ENCODE peak calls at places on chromosome 7, in ten cellular contexts. F, T, M, Z, D, I, O, R, L and U are unnamed samples.
A peak's percentile ranks its signal among the peaks of the same experiment; 100 is the strongest.

GRCh38 chr7:106901870-106902441 is 36.9 kb downstream of the PIK3CG start:
- DNase-seq in F (no peak), T (no peak), M (no peak), Z (no peak), D (no peak), I (no peak), O (no peak), R (no peak), L (no peak), U (no peak)

GRCh38 chr7:23863209-23863798 is 153.3 kb downstream of the STK31 start:
- DNase-seq in F (no peak), T (peak; percentile 45), M (no peak), Z (no peak), D (no peak), I (no peak), O (no peak), R (no peak), L (peak; percentile 16), U (no peak)

GRCh38 chr7:111931016-111931517 is 275.1 kb downstream of the DOCK4 start:
- DNase-seq in F (no peak), T (peak; percentile 42), M (no peak), Z (no peak), D (no peak), I (no peak), O (no peak), R (no peak), L (peak; percentile 96), U (no peak)

GRCh38 chr7:6181136-6181535 is 91.3 kb downstream of the CYTH3 start:
- DNase-seq in F (no peak), T (no peak), M (no peak), Z (no peak), D (no peak), I (no peak), O (no peak), R (no peak), L (no peak), U (no peak)

GRCh38 chr7:80218723-80219122 is 84.1 kb downstream of the GNAI1 start:
- DNase-seq in F (no peak), T (peak; percentile 88), M (no peak), Z (no peak), D (no peak), I (no peak), O (no peak), R (no peak), L (peak; percentile 40), U (no peak)

GRCh38 chr7:74025745-74026144 is 2.2 kb upstream of the ELN start:
- DNase-seq in F (no peak), T (no peak), M (no peak), Z (no peak), D (no peak), I (no peak), O (no peak), R (no peak), L (no peak), U (no peak)

GRCh38 chr7:23292623-23293022 is 6.5 kb upstream of the MALSU1 start:
- DNase-seq in F (no peak), T (no peak), M (no peak), Z (no peak), D (no peak), I (no peak), O (no peak), R (no peak), L (no peak), U (no peak)

GRCh38 chr7:124155400-124156022 is 122.6 kb upstream of the TMEM229A start:
- DNase-seq in F (no peak), T (peak; percentile 15), M (no peak), Z (no peak), D (no peak), I (no peak), O (no peak), R (no peak), L (peak; percentile 6), U (no peak)

GRCh38 chr7:68216046-68216445 is 1219.4 kb downstream of the TYW1 start:
- DNase-seq in F (no peak), T (no peak), M (no peak), Z (no peak), D (no peak), I (no peak), O (peak; percentile 28), R (no peak), L (no peak), U (no peak)

GRCh38 chr7:92763636-92764423 is 72.5 kb downstream of the CDK6 start:
- DNase-seq in F (no peak), T (peak; percentile 90), M (no peak), Z (no peak), D (no peak), I (no peak), O (no peak), R (no peak), L (peak; percentile 63), U (no peak)

GRCh38 chr7:17544401-17544800 is 245.9 kb downstream of the AHR start:
- DNase-seq in F (no peak), T (no peak), M (no peak), Z (no peak), D (no peak), I (no peak), O (no peak), R (no peak), L (no peak), U (no peak)

GRCh38 chr7:30906520-30907240 is 5.0 kb upstream of the AQP1 start:
- DNase-seq in F (no peak), T (no peak), M (no peak), Z (peak; percentile 59), D (no peak), I (no peak), O (no peak), R (no peak), L (no peak), U (no peak)

GRCh38 chr7:158020706-158021095 is 566.9 kb downstream of the PTPRN2 start:
- DNase-seq in F (no peak), T (no peak), M (peak; percentile 15), Z (no peak), D (no peak), I (peak; percentile 44), O (no peak), R (no peak), L (no peak), U (no peak)

GRCh38 chr7:43572516-43573049 is 10.3 kb upstream of the STK17A start:
- DNase-seq in F (no peak), T (peak; percentile 38), M (no peak), Z (no peak), D (peak; percentile 25), I (peak; percentile 69), O (no peak), R (no peak), L (no peak), U (peak; percentile 87)
- TF ChIP-seq POLR2A in F (no peak), T (no peak), M (no peak), Z (no peak), D (no peak), I (no peak), O (no peak), R (no peak), L (no peak), U (no peak)

DNA sequence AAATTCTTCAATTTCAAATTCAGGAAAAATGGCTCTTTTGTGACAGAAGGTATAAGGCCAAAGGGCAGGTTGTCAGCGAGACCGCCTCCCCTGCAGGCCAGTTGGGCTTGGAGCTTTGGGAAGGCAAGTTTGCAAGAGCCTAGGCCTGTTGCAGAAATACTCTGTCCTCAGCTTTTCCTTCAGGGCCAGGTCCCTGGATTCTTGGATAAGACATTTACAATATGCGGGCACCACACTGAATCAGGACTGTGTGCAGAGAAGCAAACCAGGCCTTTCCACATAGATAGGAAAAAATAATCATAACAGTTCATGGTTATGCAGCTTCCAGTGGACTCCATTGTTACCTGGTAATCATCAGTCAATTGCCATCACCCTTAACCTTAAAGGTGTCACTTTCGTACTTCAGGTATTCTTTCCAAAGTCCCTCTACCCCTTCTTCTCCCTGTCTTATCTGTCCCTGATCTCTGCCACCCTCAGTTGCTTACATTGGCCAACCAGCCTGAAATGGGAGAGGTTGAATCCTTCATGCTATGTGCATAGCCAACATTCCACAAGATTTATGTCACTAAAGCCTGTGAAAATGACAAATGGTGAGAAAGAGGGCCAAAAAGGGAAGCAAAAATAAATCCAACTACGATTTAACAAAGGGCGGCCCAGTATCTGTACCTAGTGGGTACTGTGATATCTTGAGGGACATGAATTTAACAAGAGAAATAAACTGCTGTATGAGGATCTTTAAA is 304.5 kb upstream of the NFE2L3 start:
- DNase-seq in F (no peak), T (no peak), M (no peak), Z (no peak), D (no peak), I (no peak), O (no peak), R (no peak), L (no peak), U (no peak)
- TF ChIP-seq POLR2AphosphoS5 in F (no peak), T (no peak), M (no peak), Z (no peak), D (no peak), I (no peak), O (no peak), R (no peak), L (no peak), U (no peak)

DNA sequence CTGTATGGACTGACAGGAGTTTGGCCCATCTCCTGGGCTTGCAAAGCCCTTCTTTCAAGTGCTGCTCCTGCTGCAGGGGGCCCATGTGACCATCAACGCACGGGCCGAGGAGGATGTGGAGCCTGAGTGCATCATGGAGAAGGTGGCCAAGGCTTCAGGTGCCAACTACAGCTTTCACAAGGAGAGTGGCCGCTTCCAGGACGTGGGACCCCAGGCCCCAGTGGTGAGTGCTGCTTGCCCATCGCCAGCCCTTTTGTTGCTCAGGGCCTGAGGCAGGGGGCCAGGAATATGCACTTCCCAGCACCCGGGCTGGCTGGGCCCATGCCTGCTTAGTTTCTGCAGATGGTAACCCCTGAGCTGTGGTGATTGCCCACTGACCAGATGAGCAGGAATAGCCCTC is 8.7 kb downstream of the PGAM2 start:
- DNase-seq in F (no peak), T (no peak), M (no peak), Z (no peak), D (peak; percentile 6), I (peak; percentile 58), O (peak; percentile 68), R (no peak), L (no peak), U (no peak)
- TF ChIP-seq POLR2A in F (no peak), T (no peak), M (no peak), Z (no peak), D (no peak), I (no peak), O (no peak), R (no peak), L (no peak), U (no peak)

DNA sequence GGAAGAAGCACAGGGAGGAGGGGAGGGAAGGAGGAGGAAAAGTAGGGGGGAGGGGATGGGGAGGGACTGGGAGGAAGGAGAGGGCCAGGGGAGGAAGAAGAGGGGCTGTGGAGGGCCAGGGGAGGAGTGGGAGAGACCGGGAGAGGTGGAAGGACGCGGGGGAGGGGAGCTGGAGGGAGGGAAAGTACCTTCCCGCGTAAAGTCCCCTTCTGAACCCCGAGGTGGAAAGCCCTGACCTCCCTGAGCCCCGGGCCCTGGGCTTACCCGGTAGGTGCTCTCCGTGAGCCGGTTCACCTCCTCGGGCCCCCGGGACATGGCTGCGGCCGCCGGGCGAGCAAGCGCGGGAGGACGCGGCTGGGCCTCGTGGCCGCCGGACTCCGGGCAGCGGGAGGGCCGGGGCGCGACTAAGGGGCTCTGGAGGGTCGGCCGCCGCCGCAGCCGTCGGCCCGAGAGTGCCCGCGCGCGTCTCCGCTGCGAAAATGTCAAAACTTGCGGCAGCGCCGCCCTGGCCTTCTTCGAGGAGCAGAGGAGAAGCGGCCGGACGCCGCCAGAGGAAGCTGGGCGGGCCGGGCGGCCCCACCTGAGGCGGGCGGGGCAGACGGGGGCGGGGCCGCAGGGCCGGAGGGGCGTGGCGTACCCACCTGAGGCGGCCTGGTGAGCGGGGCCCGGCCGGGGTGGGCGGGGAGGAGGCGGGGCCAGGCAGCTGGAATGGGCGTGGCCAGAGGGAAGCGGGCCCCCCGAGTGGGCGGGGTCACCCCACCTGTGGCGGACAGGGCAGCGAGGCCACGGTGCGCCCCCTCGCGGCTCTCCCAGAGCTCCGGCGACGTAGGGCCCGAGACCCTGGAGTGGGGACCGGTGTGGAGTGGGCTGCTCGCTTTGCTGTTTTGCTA is at the start of gene BAIAP2L1:
- DNase-seq in F (peak; percentile 85), T (peak; percentile 82), M (peak; percentile 98), Z (peak; percentile 98), D (peak; percentile 97), I (peak; percentile 67), O (peak; percentile 93), R (peak; percentile 85), L (peak; percentile 80), U (no peak)
- TF ChIP-seq POLR2AphosphoS5 in F (no peak), T (peak; percentile 86), M (no peak), Z (no peak), D (peak; percentile 83), I (peak; percentile 25), O (peak; percentile 52), R (no peak), L (no peak), U (no peak)